ENCODE peak calls at places on chromosomes 6 and 20, in six cellular contexts. G, P, K, V, H and F are unnamed samples.

GRCh38 chr6:43016935-43017334 is 2.9 kb downstream of the KLHDC3 start:
- DNase-seq in G (no peak), P (no peak), K (no peak), V (no peak), H (no peak), F (no peak)

GRCh38 chr6:80547827-80548226 is 441.4 kb downstream of the BCKDHB start:
- DNase-seq in G (no peak), P (no peak), K (no peak), V (peak; percentile 49), H (peak; percentile 52), F (no peak)

GRCh38 chr20:62069741-62070216 is 4.1 kb upstream of the TAF4 start:
- DNase-seq in G (no peak), P (peak; percentile 73), K (no peak), V (peak; percentile 26), H (peak; percentile 80), F (no peak)

GRCh38 chr20:51369503-51369902 is 173.0 kb downstream of the NFATC2 start:
- DNase-seq in G (no peak), P (no peak), K (no peak), V (no peak), H (no peak), F (no peak)

GRCh38 chr6:158867381-158868121 is 48.4 kb upstream of the EZR start:
- DNase-seq in G (no peak), P (peak; percentile 57), K (peak; percentile 56), V (no peak), H (no peak), F (peak; percentile 38)

GRCh38 chr6:168088161-168089106 is 9.4 kb upstream of the FRMD1 start:
- DNase-seq in G (no peak), P (peak; percentile 70), K (no peak), V (peak; percentile 0), H (no peak), F (peak; percentile 44)

GRCh38 chr20:24911461-24911860 is 37.6 kb upstream of the CST7 start:
- DNase-seq in G (no peak), P (no peak), K (no peak), V (no peak), H (no peak), F (no peak)

GRCh38 chr20:54044156-54044555 is 26.2 kb downstream of the BCAS1 start:
- DNase-seq in G (no peak), P (no peak), K (no peak), V (no peak), H (peak; percentile 55), F (no peak)

GRCh38 chr20:24815931-24816330 is 133.1 kb upstream of the CST7 start:
- DNase-seq in G (no peak), P (no peak), K (no peak), V (no peak), H (no peak), F (no peak)

GRCh38 chr20:62320581-62321354 is 18.0 kb downstream of the ADRM1 start:
- DNase-seq in G (no peak), P (peak; percentile 23), K (peak; percentile 71), V (no peak), H (peak; percentile 23), F (no peak)

GRCh38 chr6:147390909-147391536 is 117.5 kb upstream of the SAMD5 start:
- DNase-seq in G (no peak), P (no peak), K (peak; percentile 29), V (no peak), H (peak; percentile 39), F (no peak)

GRCh38 chr20:42484790-42485365 is 704.8 kb downstream of the PTPRT start:
- DNase-seq in G (no peak), P (no peak), K (no peak), V (no peak), H (no peak), F (no peak)

GRCh38 chr6:119132211-119133004 is 53.9 kb upstream of the FAM184A start:
- DNase-seq in G (no peak), P (no peak), K (no peak), V (no peak), H (no peak), F (no peak)

GRCh38 chr6:82467338-82467737 is 103.7 kb downstream of the TPBG start:
- DNase-seq in G (no peak), P (no peak), K (no peak), V (no peak), H (no peak), F (no peak)

GRCh38 chr6:4615891-4616290 is 160.3 kb upstream of the CDYL start:
- DNase-seq in G (no peak), P (no peak), K (no peak), V (no peak), H (no peak), F (no peak)

GRCh38 chr20:39057143-39057542 is 95.0 kb downstream of the DHX35 start:
- DNase-seq in G (no peak), P (no peak), K (no peak), V (no peak), H (no peak), F (no peak)

GRCh38 chr20:62824476-62825287 is 7.8 kb downstream of the COL9A3 start:
- DNase-seq in G (no peak), P (peak; percentile 86), K (no peak), V (no peak), H (peak; percentile 42), F (peak; percentile 85)

GRCh38 chr6:44898296-44898930 is 429.7 kb upstream of the RUNX2 start:
- DNase-seq in G (no peak), P (no peak), K (no peak), V (peak; percentile 71), H (no peak), F (no peak)

GRCh38 chr6:4383910-4384637 is 248.7 kb upstream of the ECI2 start:
- DNase-seq in G (no peak), P (no peak), K (peak; percentile 42), V (peak; percentile 11), H (no peak), F (no peak)

GRCh38 chr6:168837231-168837903 is 396.4 kb downstream of the SMOC2 start:
- DNase-seq in G (no peak), P (no peak), K (no peak), V (no peak), H (no peak), F (no peak)

GRCh38 chr6:43937236-43938177 is 167.5 kb downstream of the VEGFA start:
- DNase-seq in G (no peak), P (no peak), K (no peak), V (no peak), H (no peak), F (peak; percentile 63)

GRCh38 chr6:33820243-33820642 is 16.4 kb upstream of the MLN start:
- DNase-seq in G (no peak), P (no peak), K (no peak), V (no peak), H (no peak), F (no peak)

GRCh38 chr6:33823806-33824205 is 20.0 kb upstream of the MLN start:
- DNase-seq in G (no peak), P (no peak), K (no peak), V (no peak), H (no peak), F (no peak)

GRCh38 chr6:33820784-33821183 is 17.0 kb upstream of the MLN start:
- DNase-seq in G (no peak), P (no peak), K (no peak), V (no peak), H (no peak), F (no peak)

GRCh38 chr6:33824461-33825154 is 20.8 kb upstream of the MLN start:
- DNase-seq in G (no peak), P (peak; percentile 63), K (peak; percentile 44), V (no peak), H (no peak), F (peak; percentile 32)

GRCh38 chr6:33822575-33823395 is 19.0 kb upstream of the MLN start:
- DNase-seq in G (no peak), P (no peak), K (peak; percentile 54), V (no peak), H (peak; percentile 52), F (no peak)
- TF ChIP-seq CTCF in G (no peak), P (no peak), K (no peak), V (peak; percentile 34), H (peak; percentile 50), F (no peak)

GRCh38 chr20:49907405-49908257 is 7.7 kb downstream of the SPATA2 start:
- DNase-seq in G (no peak), P (no peak), K (no peak), V (no peak), H (no peak), F (no peak)

GRCh38 chr20:49910340-49910706 is 5.0 kb downstream of the SPATA2 start:
- DNase-seq in G (no peak), P (no peak), K (no peak), V (no peak), H (no peak), F (no peak)

GRCh38 chr20:49908258-49908565 is 7.1 kb downstream of the SPATA2 start:
- DNase-seq in G (no peak), P (no peak), K (no peak), V (no peak), H (no peak), F (no peak)

GRCh38 chr20:49906615-49907154 is 8.6 kb downstream of the SPATA2 start:
- DNase-seq in G (no peak), P (no peak), K (no peak), V (no peak), H (no peak), F (no peak)

GRCh38 chr20:49909499-49910339 is 5.6 kb downstream of the SPATA2 start:
- DNase-seq in G (no peak), P (peak; percentile 84), K (no peak), V (no peak), H (no peak), F (no peak)
- TF ChIP-seq CTCF in G (peak; percentile 25), P (no peak), K (no peak), V (peak; percentile 20), H (peak; percentile 49), F (no peak)

GRCh38 chr6:111367393-111368088 is 115.5 kb downstream of the REV3L start:
- DNase-seq in G (no peak), P (no peak), K (no peak), V (no peak), H (no peak), F (no peak)

GRCh38 chr6:111357680-111358079 is 125.3 kb downstream of the REV3L start:
- DNase-seq in G (no peak), P (no peak), K (no peak), V (no peak), H (no peak), F (no peak)

GRCh38 chr6:111358454-111358853 is 124.6 kb downstream of the REV3L start:
- DNase-seq in G (no peak), P (no peak), K (no peak), V (no peak), H (peak; percentile 73), F (no peak)

GRCh38 chr6:111356551-111356950 is 126.5 kb downstream of the REV3L start:
- DNase-seq in G (no peak), P (no peak), K (no peak), V (no peak), H (no peak), F (no peak)

DNA sequence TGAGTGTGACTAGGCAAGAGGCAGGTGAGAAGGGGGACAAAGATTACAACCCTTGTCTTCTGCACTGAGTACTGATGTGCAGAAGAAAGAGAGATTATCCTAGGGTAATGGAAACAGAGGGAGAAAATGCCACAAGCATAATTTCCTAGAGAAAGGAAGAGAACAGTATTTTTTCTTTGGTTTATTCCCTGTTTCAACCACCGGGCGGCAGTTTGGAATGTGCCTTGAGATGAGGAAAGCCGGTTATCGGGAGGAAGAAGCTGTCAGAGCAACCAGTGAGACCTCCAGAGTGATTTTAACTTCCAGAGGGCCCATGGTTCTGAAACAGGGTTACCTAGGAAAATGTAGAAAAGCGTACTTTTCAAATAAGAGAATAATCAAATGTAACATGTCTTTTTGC is 121.4 kb downstream of the REV3L start:
- DNase-seq in G (no peak), P (peak; percentile 23), K (peak; percentile 27), V (peak; percentile 2), H (peak; percentile 48), F (no peak)
- TF ChIP-seq CTCF in G (peak; percentile 60), P (peak; percentile 27), K (peak; percentile 46), V (peak; percentile 23), H (peak; percentile 62), F (no peak)

GRCh38 chr6:83592770-83593394 is 80.5 kb downstream of the PRSS35 start:
- DNase-seq in G (no peak), P (no peak), K (peak; percentile 52), V (peak; percentile 2), H (peak; percentile 38), F (no peak)
- TF ChIP-seq CTCF in G (no peak), P (peak; percentile 25), K (peak; percentile 41), V (peak; percentile 54), H (peak; percentile 63), F (no peak)